ENCODE peak calls at places on chromosomes 11 and 22, in four cellular contexts. W is heart left ventricle, O is H1, T is transverse colon. N is an unnamed sample. For H3K9me3 and H3K4me1, the result is how much of the 10 kb centered on the place peaks cover.

GRCh38 chr11:13223112-13223511 is 54.5 kb upstream of the BMAL1 start:
- DNase-seq in W (no peak), O (peak), T (no peak), N (no peak)

GRCh38 chr11:74681686-74682651 is 49.3 kb downstream of the CHRDL2 start:
- DNase-seq in W (peak), O (no peak), T (peak), N (peak)

GRCh38 chr11:6862961-6863360 is at the start of gene OR10A2:
- DNase-seq in W (no peak), O (no peak), T (no peak), N (no peak)

GRCh38 chr22:35742342-35743100 is 24.8 kb downstream of the APOL5 start:
- DNase-seq in W (no peak), O (no peak), T (no peak), N (no peak)

GRCh38 chr11:34149274-34149673 is 43.8 kb downstream of the NAT10 start:
- DNase-seq in W (no peak), O (no peak), T (no peak), N (no peak)

GRCh38 chr11:46675288-46675851 is 25.0 kb downstream of the ARHGAP1 start:
- DNase-seq in W (no peak), O (no peak), T (peak), N (peak)

GRCh38 chr22:44455151-44455962 is 42.7 kb downstream of the RTL6 start:
- DNase-seq in W (no peak), O (no peak), T (peak), N (no peak)

GRCh38 chr11:45651156-45651555 is 14.3 kb downstream of the CHST1 start:
- DNase-seq in W (no peak), O (no peak), T (no peak), N (no peak)

GRCh38 chr22:42683599-42684283 is 34.5 kb upstream of the CYB5R3 start:
- DNase-seq in W (peak), O (no peak), T (peak), N (no peak)

GRCh38 chr22:33605686-33606085 is 314.6 kb downstream of the LARGE1 start:
- DNase-seq in W (peak), O (no peak), T (no peak), N (no peak)

GRCh38 chr11:65613091-65613928 is 711 bp downstream of the MAP3K11 start:
- DNase-seq in W (no peak), O (no peak), T (no peak), N (no peak)

GRCh38 chr22:46036558-46037408 is 59.8 kb upstream of the WNT7B start:
- DNase-seq in W (peak), O (no peak), T (peak), N (no peak)

GRCh38 chr11:8066911-8067455 is 14.0 kb upstream of the TUB start:
- DNase-seq in W (no peak), O (peak), T (no peak), N (no peak)

GRCh38 chr11:8067567-8067928 is 13.5 kb upstream of the TUB start:
- DNase-seq in W (no peak), O (peak), T (no peak), N (no peak)

GRCh38 chr11:8067929-8068575 is 13.0 kb upstream of the TUB start:
- DNase-seq in W (no peak), O (peak), T (no peak), N (no peak)

GRCh38 chr11:8069771-8070170 is 11.2 kb upstream of the TUB start:
- DNase-seq in W (no peak), O (no peak), T (no peak), N (no peak)

GRCh38 chr11:8068605-8069221 is 12.3 kb upstream of the TUB start:
- DNase-seq in W (peak), O (no peak), T (peak), N (no peak)
- TF ChIP-seq POLR2A in W (peak), O (no peak), T (no peak), N (no peak)

GRCh38 chr22:47245286-47245685 is 482.8 kb downstream of the TBC1D22A start:
- DNase-seq in W (no peak), O (no peak), T (no peak), N (no peak)

GRCh38 chr22:47248925-47249324 is 486.5 kb downstream of the TBC1D22A start:
- DNase-seq in W (no peak), O (no peak), T (no peak), N (no peak)

GRCh38 chr22:47245786-47246185 is 483.3 kb downstream of the TBC1D22A start:
- DNase-seq in W (no peak), O (no peak), T (no peak), N (peak)

GRCh38 chr22:47249370-47249928 is 487.0 kb downstream of the TBC1D22A start:
- DNase-seq in W (no peak), O (no peak), T (no peak), N (peak)

DNA sequence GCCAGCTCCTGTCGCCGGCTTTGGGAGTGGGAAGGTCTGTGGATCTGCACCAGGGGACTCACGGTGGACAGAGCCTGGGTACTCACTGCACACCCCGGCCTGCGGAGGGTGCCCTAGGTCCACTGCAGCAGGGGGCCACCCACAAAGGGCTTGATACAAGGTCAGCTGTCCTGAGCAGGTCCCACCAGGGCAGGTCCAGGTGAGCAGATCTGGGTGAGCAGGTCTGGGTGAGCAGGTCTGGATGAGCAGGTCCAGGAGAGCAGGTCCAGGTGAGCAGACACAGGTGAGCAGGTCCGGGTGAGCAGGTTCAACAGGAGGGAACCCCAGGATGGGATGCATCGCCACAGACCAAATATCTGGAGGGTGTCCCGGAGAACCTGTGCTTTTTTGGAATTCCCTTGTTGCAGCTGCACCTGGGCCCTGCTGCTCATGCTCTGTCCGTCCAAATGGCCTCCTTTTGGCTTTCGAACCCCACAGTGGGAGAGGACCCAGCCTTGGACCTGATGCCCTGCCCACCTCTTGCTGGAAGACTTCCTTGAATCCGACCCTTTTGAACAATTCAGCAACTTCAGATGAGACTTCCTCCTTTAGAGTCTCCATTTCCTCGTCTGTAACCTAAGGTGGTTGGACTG is 485.3 kb downstream of the TBC1D22A start:
- DNase-seq in W (no peak), O (no peak), T (no peak), N (no peak)
- H3K9me3 ChIP-seq in W (under half), O (half or more), T (under half), N (under half)

GRCh38 chr22:29312218-29313125 is 3.0 kb downstream of the RASL10A start:
- DNase-seq in W (no peak), O (peak), T (no peak), N (no peak)
- H3K4me1 ChIP-seq in W (half or more), O (under half), T (half or more), N (under half)

DNA sequence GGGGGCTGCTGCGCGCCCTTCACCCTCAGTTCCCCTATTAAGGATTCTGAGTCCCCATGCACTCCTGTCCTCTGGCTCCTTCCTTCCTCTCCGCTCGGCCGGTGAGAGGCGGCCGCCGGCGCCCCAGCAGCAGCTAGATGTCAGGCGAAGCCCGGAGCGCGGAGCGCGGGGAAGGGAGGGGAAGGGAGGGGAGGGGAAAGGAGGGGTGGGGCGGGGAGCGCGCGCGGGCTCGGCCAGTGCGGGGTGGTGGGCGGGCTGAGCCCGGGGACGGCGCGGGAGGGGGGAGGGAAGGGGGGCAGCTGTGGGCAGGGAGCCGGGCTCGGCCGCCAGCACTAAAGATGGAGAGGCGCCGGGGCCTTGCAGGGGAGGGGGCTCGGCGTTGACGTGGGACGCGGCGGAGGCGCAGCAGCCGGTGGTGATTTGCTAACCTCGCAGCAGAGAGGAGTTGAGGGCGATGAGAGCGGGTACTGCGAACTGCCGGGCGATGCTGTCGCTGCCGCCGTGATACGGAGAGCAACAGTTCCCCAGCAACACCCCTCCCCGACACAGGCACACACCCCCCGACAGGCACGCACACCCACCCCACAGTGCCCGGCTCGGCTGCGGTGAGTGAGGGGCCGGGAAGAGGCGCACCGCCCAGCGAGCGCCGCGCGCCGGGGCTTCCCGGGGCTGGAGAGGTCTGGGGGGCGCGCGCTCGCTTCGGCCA is at the start of gene ZBTB16:
- DNase-seq in W (peak), O (peak), T (peak), N (peak)
- TF ChIP-seq POLR2A in W (peak), O (no peak), T (peak), N (peak)

GRCh38 chr22:25791556-25791955 is 49.6 kb downstream of the MYO18B start:
- DNase-seq in W (no peak), O (no peak), T (no peak), N (no peak)
- H3K9me3 ChIP-seq in W (under half), O (under half), T (under half), N (under half)

GRCh38 chr11:12161603-12162350 is 51.4 kb downstream of the MICAL2 start:
- DNase-seq in W (no peak), O (no peak), T (no peak), N (no peak)

GRCh38 chr11:12160231-12160630 is 49.8 kb downstream of the MICAL2 start:
- DNase-seq in W (no peak), O (no peak), T (no peak), N (no peak)

GRCh38 chr11:12161137-12161536 is 50.7 kb downstream of the MICAL2 start:
- DNase-seq in W (peak), O (no peak), T (no peak), N (no peak)

GRCh38 chr11:12159351-12160099 is 49.1 kb downstream of the MICAL2 start:
- DNase-seq in W (no peak), O (no peak), T (no peak), N (no peak)

GRCh38 chr11:12160680-12161079 is 50.3 kb downstream of the MICAL2 start:
- DNase-seq in W (peak), O (no peak), T (no peak), N (no peak)
- H3K4me1 ChIP-seq in W (half or more), O (under half), T (half or more), N (under half)

DNA sequence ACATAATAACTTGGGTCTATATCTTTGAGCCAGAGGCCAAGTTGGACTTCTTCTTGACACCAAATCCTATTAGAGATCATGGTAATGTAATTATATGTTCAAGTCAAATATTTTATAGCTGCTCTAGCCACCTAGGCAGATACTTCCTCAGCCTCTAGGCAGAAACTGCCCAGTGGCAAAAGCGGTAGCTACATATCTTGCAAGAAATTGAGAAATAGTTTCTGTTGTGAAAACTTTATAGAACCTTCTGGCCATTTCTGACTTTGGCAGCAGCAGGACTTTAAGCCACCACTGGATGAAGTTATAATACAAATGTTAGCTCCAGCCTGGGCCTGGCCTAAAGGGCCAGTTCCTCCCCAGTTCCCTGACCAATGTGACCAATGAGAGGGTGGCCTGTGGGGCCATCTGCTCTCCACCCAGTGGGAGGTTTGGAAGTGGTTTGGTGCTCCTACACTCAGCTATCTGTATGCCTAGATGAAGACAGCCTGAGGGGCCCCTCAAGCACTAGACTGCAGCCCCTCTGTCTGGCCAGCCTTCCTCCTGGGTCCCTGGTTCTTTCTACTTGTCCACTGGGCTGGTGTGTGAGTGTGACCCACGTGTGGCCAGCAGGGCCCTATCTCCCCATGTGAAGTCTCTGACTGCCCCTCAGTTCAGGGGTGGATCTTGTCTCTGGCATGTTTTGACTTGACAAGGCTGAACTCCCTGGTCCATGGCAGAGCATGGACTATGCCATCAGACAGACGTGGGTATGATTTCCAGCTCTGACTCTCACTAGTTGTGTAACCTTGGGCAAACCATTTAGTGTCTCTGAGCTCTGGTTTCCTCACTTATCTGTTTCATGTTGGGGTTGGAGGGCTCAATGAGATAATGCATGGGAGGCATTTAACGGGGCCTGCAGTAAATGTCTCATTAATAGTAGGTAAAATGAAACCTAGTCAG is 254.2 kb upstream of the NARS2 start:
- DNase-seq in W (no peak), O (no peak), T (no peak), N (no peak)
- TF ChIP-seq POLR2A in W (no peak), O (no peak), T (no peak), N (no peak)

GRCh38 chr11:1178201-1178885 is 20.6 kb downstream of the MUC5AC start:
- DNase-seq in W (no peak), O (no peak), T (no peak), N (no peak)
- H3K9me3 ChIP-seq in W (under half), O (half or more), T (under half), N (under half)

DNA sequence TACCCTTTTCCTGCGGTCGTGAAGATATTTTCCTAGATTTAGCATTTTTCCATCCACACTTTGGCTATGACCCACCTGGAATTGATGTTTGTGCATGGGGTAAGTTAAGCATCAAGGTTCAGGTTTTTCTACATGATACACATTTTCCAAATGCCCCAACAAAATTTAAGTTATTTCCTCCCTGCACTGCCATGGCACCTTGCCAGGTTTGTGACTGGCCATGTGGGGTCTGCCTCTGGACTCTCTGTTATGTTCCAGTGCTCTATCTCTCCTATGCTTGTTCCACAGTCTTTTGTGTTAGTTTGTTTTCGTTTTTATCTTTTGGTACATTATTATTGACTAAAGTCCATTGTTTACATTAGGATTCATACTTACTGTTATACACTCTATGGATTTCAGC is 934.3 kb downstream of the TBC1D22A start:
- DNase-seq in W (no peak), O (peak), T (no peak), N (no peak)
- H3K4me1 ChIP-seq in W (under half), O (under half), T (under half), N (under half)